ENCODE peak calls at places on chromosomes 7 and 10, in four cellular contexts. U, A, O and S are unnamed samples.

GRCh38 chr10:131812736-131813604 is 87.8 kb upstream of the PPP2R2D start:
- DNase-seq in U (no peak), A (no peak), O (no peak), S (no peak)

GRCh38 chr10:78339251-78339650 is 305.6 kb downstream of the RPS24 start:
- DNase-seq in U (no peak), A (no peak), O (no peak), S (no peak)

GRCh38 chr7:4068286-4068685 is 613.8 kb upstream of the FOXK1 start:
- DNase-seq in U (no peak), A (no peak), O (no peak), S (no peak)

GRCh38 chr7:116356333-116356965 is 143.1 kb upstream of the CAV2 start:
- DNase-seq in U (no peak), A (no peak), O (no peak), S (peak)

GRCh38 chr10:132255489-132256344 is 52.0 kb downstream of the STK32C start:
- DNase-seq in U (no peak), A (peak), O (no peak), S (no peak)

GRCh38 chr7:149642579-149642978 is 130.8 kb downstream of the ZNF467 start:
- DNase-seq in U (no peak), A (no peak), O (no peak), S (no peak)

GRCh38 chr10:77386833-77387232 is 250.8 kb downstream of the KCNMA1 start:
- DNase-seq in U (no peak), A (peak), O (no peak), S (peak)

GRCh38 chr10:62231371-62231770 is 37.3 kb downstream of the RTKN2 start:
- DNase-seq in U (no peak), A (no peak), O (no peak), S (peak)

GRCh38 chr7:24826662-24827020 is 69.4 kb upstream of the GSDME start:
- DNase-seq in U (no peak), A (no peak), O (no peak), S (no peak)

GRCh38 chr7:41574377-41574776 is 128.5 kb downstream of the INHBA start:
- DNase-seq in U (no peak), A (no peak), O (no peak), S (peak)

GRCh38 chr7:46814516-46815250 is 767.2 kb downstream of the TNS3 start:
- DNase-seq in U (no peak), A (no peak), O (no peak), S (no peak)

GRCh38 chr7:101112233-101112632 is 14.7 kb upstream of the SERPINE1 start:
- DNase-seq in U (no peak), A (no peak), O (no peak), S (peak)

GRCh38 chr10:113047605-113047962 is 97.5 kb downstream of the TCF7L2 start:
- DNase-seq in U (no peak), A (no peak), O (no peak), S (peak)

DNA sequence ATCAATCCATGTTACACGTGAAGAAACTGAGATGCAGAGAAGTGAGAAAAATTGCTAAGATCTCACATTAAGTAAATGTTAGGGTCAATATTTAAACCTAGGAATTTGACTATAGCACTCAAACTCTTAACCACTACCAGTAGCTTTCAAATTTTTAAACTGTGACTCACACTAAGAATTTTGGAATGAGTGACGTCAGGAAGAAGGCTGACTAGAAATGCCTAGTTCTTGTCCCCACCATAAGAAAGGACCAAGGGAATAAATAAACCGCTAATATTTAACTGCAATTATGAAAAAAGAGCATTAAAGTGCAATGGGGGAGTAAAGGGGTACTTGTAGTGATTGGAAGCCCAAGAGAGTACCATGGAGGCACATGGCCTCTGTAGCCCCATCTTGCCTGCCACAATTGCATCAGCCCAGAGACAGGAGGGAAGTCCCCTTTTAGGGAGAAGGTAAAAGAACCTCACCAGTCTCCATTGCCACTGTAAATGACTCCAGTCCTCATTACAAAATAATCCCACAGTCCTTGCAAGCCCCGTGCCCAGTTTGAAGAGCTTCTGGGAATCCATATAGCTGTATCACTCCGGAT is 3.5 kb upstream of the AKR1B1 start:
- DNase-seq in U (peak), A (no peak), O (no peak), S (no peak)
- TF ChIP-seq MYC in U (no peak), A (no peak), O (no peak), S (no peak)

GRCh38 chr10:122504551-122504950 is 43.2 kb downstream of the HTRA1 start:
- DNase-seq in U (peak), A (no peak), O (no peak), S (peak)
- TF ChIP-seq MYC in U (no peak), A (no peak), O (no peak), S (no peak)

DNA sequence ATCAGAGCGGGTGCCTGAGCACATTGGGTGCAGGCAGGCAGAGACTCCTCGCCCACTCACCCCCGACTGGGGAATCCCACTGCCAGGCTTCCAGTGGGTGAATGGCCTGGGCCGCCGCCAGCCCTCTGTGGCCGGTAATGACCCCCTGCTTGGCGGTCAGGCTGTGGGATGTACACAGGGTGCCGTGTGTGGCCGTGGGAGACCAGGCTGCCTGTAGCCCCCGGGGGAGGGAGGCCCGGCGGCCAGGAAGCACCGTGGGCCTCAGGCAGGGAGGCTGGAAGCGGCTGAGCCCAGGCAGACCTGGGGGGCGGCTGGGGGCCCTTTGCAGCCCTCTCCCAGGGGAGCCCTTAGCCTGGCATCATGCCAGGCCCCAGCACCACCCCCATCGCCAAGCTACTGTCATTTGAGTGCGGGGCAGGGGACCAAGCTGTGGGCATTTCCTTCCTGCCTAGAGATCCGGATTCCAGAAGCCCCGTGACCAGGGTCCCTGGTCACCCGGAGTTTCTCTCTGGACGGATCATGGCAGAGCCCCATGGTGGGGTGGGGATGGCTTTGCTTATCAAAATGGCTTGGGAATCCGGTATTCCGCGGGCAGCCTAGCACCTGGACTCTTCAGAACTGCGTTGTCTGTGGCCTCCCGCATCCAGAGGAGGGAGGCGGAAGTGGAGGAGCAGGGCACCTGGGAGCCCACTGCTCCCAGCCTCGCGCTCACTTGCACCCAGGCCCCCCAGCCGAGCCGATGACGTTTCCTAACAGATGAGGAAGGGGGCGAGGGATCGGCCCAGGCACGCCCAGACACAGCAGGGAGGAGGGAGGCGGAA is 1.1 kb downstream of the TTYH3 start:
- DNase-seq in U (peak), A (peak), O (no peak), S (peak)
- TF ChIP-seq MYC in U (no peak), A (no peak), O (no peak), S (no peak)

DNA sequence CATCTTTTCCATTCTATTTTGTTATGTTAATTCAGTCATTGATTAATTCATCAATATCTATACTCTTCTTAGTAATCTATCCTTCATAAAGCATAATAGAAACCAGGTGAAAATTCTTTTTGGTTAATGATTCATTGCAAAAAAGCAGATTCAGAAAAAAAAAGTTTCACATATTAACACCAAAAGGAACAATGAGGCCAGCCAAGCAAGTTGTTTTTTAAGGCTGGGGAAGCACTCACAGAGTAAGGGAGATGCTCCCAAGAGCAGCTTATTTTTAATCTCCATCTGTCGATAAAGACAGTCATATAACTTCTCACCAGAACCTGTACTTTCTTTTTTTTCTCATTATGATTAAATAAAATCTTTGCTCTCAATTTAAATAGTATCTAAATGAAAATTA is 95.8 kb downstream of the CACNA2D1 start:
- DNase-seq in U (no peak), A (no peak), O (no peak), S (no peak)
- TF ChIP-seq MYC in U (no peak), A (no peak), O (no peak), S (no peak)

GRCh38 chr10:118506835-118507234 is 88.6 kb downstream of the PRLHR start:
- DNase-seq in U (no peak), A (no peak), O (no peak), S (no peak)
- TF ChIP-seq MYC in U (no peak), A (no peak), O (no peak), S (no peak)

DNA sequence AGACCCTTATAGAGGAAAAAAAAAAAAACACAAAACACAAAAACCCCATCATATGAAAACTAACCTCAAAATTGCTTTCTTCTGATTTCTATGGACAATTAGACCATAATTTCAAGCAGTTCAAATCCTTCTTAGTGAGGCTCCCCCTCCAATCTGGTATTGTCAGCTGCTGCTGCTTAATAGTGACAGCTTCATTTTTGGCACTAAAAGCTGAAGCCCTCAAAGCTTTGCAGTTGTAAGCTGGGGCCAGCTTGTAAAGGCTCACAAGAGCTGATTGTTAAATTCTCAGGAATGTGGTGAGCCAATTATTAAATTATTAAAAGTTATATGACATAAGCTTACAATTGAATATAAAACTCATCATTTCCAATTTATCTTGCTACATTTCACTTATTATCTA is 21.9 kb downstream of the ATXN7L1 start:
- DNase-seq in U (no peak), A (no peak), O (no peak), S (no peak)
- TF ChIP-seq MYC in U (no peak), A (no peak), O (no peak), S (no peak)

GRCh38 chr10:125631806-125632205 is 51.2 kb downstream of the TEX36 start:
- DNase-seq in U (no peak), A (peak), O (no peak), S (no peak)

GRCh38 chr10:125634606-125635005 is 48.4 kb downstream of the TEX36 start:
- DNase-seq in U (no peak), A (no peak), O (no peak), S (no peak)

GRCh38 chr10:125629758-125630376 is 53.1 kb downstream of the TEX36 start:
- DNase-seq in U (peak), A (peak), O (peak), S (peak)

GRCh38 chr10:125637496-125637895 is 45.5 kb downstream of the TEX36 start:
- DNase-seq in U (no peak), A (no peak), O (no peak), S (no peak)

DNA sequence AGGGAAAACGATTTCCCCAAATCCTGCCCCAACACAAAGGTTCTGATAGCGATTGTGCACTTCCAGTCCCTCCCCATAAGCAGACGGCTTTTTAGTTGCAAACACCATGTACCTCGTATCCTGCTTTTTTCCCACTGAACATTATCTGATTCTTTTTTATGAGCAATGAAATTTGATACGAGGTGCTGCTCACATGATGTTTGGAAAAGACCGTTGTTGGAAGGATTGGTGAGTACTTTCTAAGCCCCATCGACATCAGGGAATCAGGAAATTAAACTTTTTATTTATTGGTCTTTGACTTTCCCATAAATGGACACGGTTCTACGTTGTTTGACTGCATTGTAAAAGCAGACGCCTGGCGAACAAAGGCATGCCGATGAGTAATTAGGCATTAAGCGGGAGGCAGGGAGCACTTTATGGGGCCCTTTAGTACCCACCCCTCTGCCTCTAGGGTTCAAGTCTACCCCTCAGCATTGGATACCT is 49.4 kb downstream of the TEX36 start:
- DNase-seq in U (no peak), A (no peak), O (no peak), S (peak)
- TF ChIP-seq MYC in U (no peak), A (no peak), O (no peak), S (no peak)